ENCODE peak calls at places on chromosomes 6 and 20, in nine cellular contexts. One of them, this sample, is unnamed.
A peak's percentile ranks its signal among the peaks of the same experiment; 100 is the strongest.

GRCh38 chr20:54318892-54319291 is 111.0 kb downstream of the PFDN4 start:
- DNase-seq in GM13976: no peak
- DNase-seq in IMR-90: no peak
- DNase-seq in CD4-positive, alpha-beta T cell: no peak
- DNase-seq in stomach: no peak
- DNase-seq in ascending aorta: no peak
- DNase-seq in BE2C: no peak
- DNase-seq in uterus: no peak
- DNase-seq in endothelial cell: no peak
- DNase-seq in this sample: no peak

GRCh38 chr6:36430351-36430750 is 12.3 kb downstream of the PXT1 start:
- DNase-seq in GM13976: no peak
- DNase-seq in IMR-90: peak; percentile 67
- DNase-seq in CD4-positive, alpha-beta T cell: no peak
- DNase-seq in stomach: no peak
- DNase-seq in ascending aorta: no peak
- DNase-seq in BE2C: no peak
- DNase-seq in uterus: no peak
- DNase-seq in endothelial cell: no peak
- DNase-seq in this sample: no peak

GRCh38 chr6:14212632-14213031 is 95.1 kb downstream of the CD83 start:
- DNase-seq in GM13976: no peak
- DNase-seq in IMR-90: no peak
- DNase-seq in CD4-positive, alpha-beta T cell: no peak
- DNase-seq in stomach: no peak
- DNase-seq in ascending aorta: no peak
- DNase-seq in BE2C: no peak
- DNase-seq in uterus: no peak
- DNase-seq in endothelial cell: no peak
- DNase-seq in this sample: no peak

GRCh38 chr20:62062661-62063600 is 2.8 kb downstream of the TAF4 start:
- DNase-seq in GM13976: no peak
- DNase-seq in IMR-90: no peak
- DNase-seq in CD4-positive, alpha-beta T cell: no peak
- DNase-seq in stomach: no peak
- DNase-seq in ascending aorta: no peak
- DNase-seq in BE2C: no peak
- DNase-seq in uterus: no peak
- DNase-seq in endothelial cell: no peak
- DNase-seq in this sample: no peak

GRCh38 chr6:165685302-165685701 is 22.3 kb upstream of the PDE10A start:
- DNase-seq in GM13976: no peak
- DNase-seq in IMR-90: no peak
- DNase-seq in CD4-positive, alpha-beta T cell: no peak
- DNase-seq in stomach: no peak
- DNase-seq in ascending aorta: no peak
- DNase-seq in BE2C: no peak
- DNase-seq in uterus: no peak
- DNase-seq in endothelial cell: no peak
- DNase-seq in this sample: no peak

GRCh38 chr6:49339096-49339495 is 124.0 kb downstream of the MMUT start:
- DNase-seq in GM13976: no peak
- DNase-seq in IMR-90: no peak
- DNase-seq in CD4-positive, alpha-beta T cell: no peak
- DNase-seq in stomach: no peak
- DNase-seq in ascending aorta: no peak
- DNase-seq in BE2C: no peak
- DNase-seq in uterus: no peak
- DNase-seq in endothelial cell: no peak
- DNase-seq in this sample: no peak

GRCh38 chr6:47168176-47168575 is 126.0 kb upstream of the ADGRF1 start:
- DNase-seq in GM13976: no peak
- DNase-seq in IMR-90: peak; percentile 98
- DNase-seq in CD4-positive, alpha-beta T cell: no peak
- DNase-seq in stomach: peak; percentile 34
- DNase-seq in ascending aorta: peak; percentile 66
- DNase-seq in BE2C: no peak
- DNase-seq in uterus: peak; percentile 53
- DNase-seq in endothelial cell: no peak
- DNase-seq in this sample: peak; percentile 87

GRCh38 chr6:97150932-97151331 is 132.1 kb downstream of the MMS22L start:
- DNase-seq in GM13976: no peak
- DNase-seq in IMR-90: no peak
- DNase-seq in CD4-positive, alpha-beta T cell: no peak
- DNase-seq in stomach: no peak
- DNase-seq in ascending aorta: no peak
- DNase-seq in BE2C: no peak
- DNase-seq in uterus: no peak
- DNase-seq in endothelial cell: no peak
- DNase-seq in this sample: no peak

GRCh38 chr6:2940010-2940850 is 31.1 kb downstream of the SERPINB6 start:
- DNase-seq in GM13976: peak; percentile 86
- DNase-seq in IMR-90: no peak
- DNase-seq in CD4-positive, alpha-beta T cell: peak; percentile 56
- DNase-seq in stomach: peak; percentile 25
- DNase-seq in ascending aorta: peak; percentile 55
- DNase-seq in BE2C: no peak
- DNase-seq in uterus: no peak
- DNase-seq in endothelial cell: no peak
- DNase-seq in this sample: no peak

GRCh38 chr6:36443951-36444428 is 1.2 kb downstream of the KCTD20 start:
- DNase-seq in GM13976: peak; percentile 38
- DNase-seq in IMR-90: peak; percentile 31
- DNase-seq in CD4-positive, alpha-beta T cell: no peak
- DNase-seq in stomach: no peak
- DNase-seq in ascending aorta: no peak
- DNase-seq in BE2C: peak; percentile 36
- DNase-seq in uterus: no peak
- DNase-seq in endothelial cell: peak; percentile 14
- DNase-seq in this sample: no peak

GRCh38 chr20:6489361-6490154 is 277.9 kb upstream of the BMP2 start:
- DNase-seq in GM13976: no peak
- DNase-seq in IMR-90: no peak
- DNase-seq in CD4-positive, alpha-beta T cell: no peak
- DNase-seq in stomach: no peak
- DNase-seq in ascending aorta: no peak
- DNase-seq in BE2C: no peak
- DNase-seq in uterus: no peak
- DNase-seq in endothelial cell: no peak
- DNase-seq in this sample: no peak

GRCh38 chr6:117481278-117481925 is 1.1 kb upstream of the DCBLD1 start:
- DNase-seq in GM13976: peak; percentile 28
- DNase-seq in IMR-90: no peak
- DNase-seq in CD4-positive, alpha-beta T cell: no peak
- DNase-seq in stomach: peak; percentile 28
- DNase-seq in ascending aorta: no peak
- DNase-seq in BE2C: no peak
- DNase-seq in uterus: no peak
- DNase-seq in endothelial cell: peak; percentile 11
- DNase-seq in this sample: no peak

GRCh38 chr6:163780993-163781392 is 366.5 kb downstream of the QKI start:
- DNase-seq in GM13976: no peak
- DNase-seq in IMR-90: peak; percentile 11
- DNase-seq in CD4-positive, alpha-beta T cell: no peak
- DNase-seq in stomach: no peak
- DNase-seq in ascending aorta: no peak
- DNase-seq in BE2C: peak; percentile 34
- DNase-seq in uterus: no peak
- DNase-seq in endothelial cell: no peak
- DNase-seq in this sample: peak; percentile 87

GRCh38 chr6:56995347-56995746 is 40.4 kb downstream of the BEND6 start:
- DNase-seq in GM13976: no peak
- DNase-seq in IMR-90: no peak
- DNase-seq in CD4-positive, alpha-beta T cell: no peak
- DNase-seq in stomach: no peak
- DNase-seq in ascending aorta: no peak
- DNase-seq in BE2C: no peak
- DNase-seq in uterus: no peak
- DNase-seq in endothelial cell: no peak
- DNase-seq in this sample: no peak

GRCh38 chr6:154039231-154039842 is at the start of gene OPRM1:
- DNase-seq in GM13976: peak; percentile 42
- DNase-seq in IMR-90: no peak
- DNase-seq in CD4-positive, alpha-beta T cell: peak; percentile 8
- DNase-seq in stomach: peak; percentile 37
- DNase-seq in ascending aorta: no peak
- DNase-seq in BE2C: peak; percentile 63
- DNase-seq in uterus: no peak
- DNase-seq in endothelial cell: peak; percentile 89
- DNase-seq in this sample: peak; percentile 89

GRCh38 chr6:28884423-28885148 is 39.2 kb downstream of the TRIM27 start:
- DNase-seq in GM13976: no peak
- DNase-seq in IMR-90: no peak
- DNase-seq in CD4-positive, alpha-beta T cell: peak; percentile 71
- DNase-seq in stomach: no peak
- DNase-seq in ascending aorta: no peak
- DNase-seq in BE2C: no peak
- DNase-seq in uterus: no peak
- DNase-seq in endothelial cell: no peak
- DNase-seq in this sample: no peak

GRCh38 chr6:166855416-166855815 is 100.9 kb downstream of the RNASET2 start:
- DNase-seq in GM13976: no peak
- DNase-seq in IMR-90: no peak
- DNase-seq in CD4-positive, alpha-beta T cell: no peak
- DNase-seq in stomach: no peak
- DNase-seq in ascending aorta: no peak
- DNase-seq in BE2C: no peak
- DNase-seq in uterus: no peak
- DNase-seq in endothelial cell: no peak
- DNase-seq in this sample: no peak

DNA sequence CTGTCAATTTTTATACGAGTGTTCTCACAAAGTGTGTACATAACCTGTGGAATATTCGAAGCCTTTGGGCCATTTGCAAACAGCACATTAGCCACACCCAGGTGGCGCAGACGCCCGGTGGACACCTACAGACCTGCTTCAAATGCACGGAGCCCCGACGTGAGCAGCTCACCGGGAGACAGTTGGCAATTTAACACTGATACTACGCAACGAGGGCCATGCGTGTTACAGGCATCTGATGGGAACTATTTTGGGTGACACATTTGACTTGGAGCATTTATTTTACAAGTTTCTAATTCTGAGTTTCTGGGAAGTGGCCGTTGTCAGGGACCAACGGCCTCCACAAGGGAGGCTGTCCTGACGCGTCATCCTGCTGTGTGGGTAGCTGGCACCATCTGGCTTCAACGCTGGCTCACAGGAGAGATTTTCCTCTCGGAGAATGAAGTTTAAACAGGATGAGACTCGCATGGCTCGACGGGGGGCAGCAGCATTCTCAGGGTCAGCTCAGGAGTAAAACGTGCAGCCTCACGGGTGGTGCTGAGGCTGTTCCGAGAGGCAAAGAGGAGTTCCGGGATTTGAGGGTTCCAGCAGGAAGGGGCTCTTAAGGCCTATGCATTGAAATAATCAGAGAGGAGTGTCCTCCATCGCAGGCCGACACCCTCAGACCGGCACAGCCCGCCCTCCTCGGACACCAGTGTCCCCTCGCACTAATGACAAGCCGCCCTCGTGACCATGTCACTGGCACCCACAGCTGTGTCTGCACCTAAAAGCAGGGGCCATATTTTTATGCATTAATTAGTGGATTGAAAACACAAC is 207.4 kb downstream of the DLL1 start:
- DNase-seq in GM13976: no peak
- DNase-seq in IMR-90: no peak
- DNase-seq in CD4-positive, alpha-beta T cell: no peak
- DNase-seq in stomach: peak; percentile 23
- DNase-seq in ascending aorta: no peak
- DNase-seq in BE2C: no peak
- DNase-seq in uterus: no peak
- DNase-seq in endothelial cell: no peak
- DNase-seq in this sample: no peak
- TF ChIP-seq CTCF in GM13976: no peak
- TF ChIP-seq CTCF in IMR-90: no peak
- TF ChIP-seq CTCF in CD4-positive, alpha-beta T cell: no peak
- TF ChIP-seq CTCF in stomach: no peak
- TF ChIP-seq CTCF in ascending aorta: no peak
- TF ChIP-seq CTCF in BE2C: no peak
- TF ChIP-seq CTCF in uterus: no peak
- TF ChIP-seq CTCF in endothelial cell: no peak
- TF ChIP-seq CTCF in this sample: no peak

GRCh38 chr6:30719791-30720737 is at the start of gene TUBB:
- DNase-seq in GM13976: peak; percentile 88
- DNase-seq in IMR-90: peak; percentile 97
- DNase-seq in CD4-positive, alpha-beta T cell: peak; percentile 93
- DNase-seq in stomach: peak; percentile 98
- DNase-seq in ascending aorta: peak; percentile 99
- DNase-seq in BE2C: peak; percentile 98
- DNase-seq in uterus: peak; percentile 96
- DNase-seq in endothelial cell: peak; percentile 96
- DNase-seq in this sample: peak; percentile 98
- TF ChIP-seq CTCF in GM13976: no peak
- TF ChIP-seq CTCF in IMR-90: no peak
- TF ChIP-seq CTCF in CD4-positive, alpha-beta T cell: no peak
- TF ChIP-seq CTCF in stomach: no peak
- TF ChIP-seq CTCF in ascending aorta: peak; percentile 30
- TF ChIP-seq CTCF in BE2C: no peak
- TF ChIP-seq CTCF in uterus: peak; percentile 43
- TF ChIP-seq CTCF in endothelial cell: no peak
- TF ChIP-seq CTCF in this sample: no peak

DNA sequence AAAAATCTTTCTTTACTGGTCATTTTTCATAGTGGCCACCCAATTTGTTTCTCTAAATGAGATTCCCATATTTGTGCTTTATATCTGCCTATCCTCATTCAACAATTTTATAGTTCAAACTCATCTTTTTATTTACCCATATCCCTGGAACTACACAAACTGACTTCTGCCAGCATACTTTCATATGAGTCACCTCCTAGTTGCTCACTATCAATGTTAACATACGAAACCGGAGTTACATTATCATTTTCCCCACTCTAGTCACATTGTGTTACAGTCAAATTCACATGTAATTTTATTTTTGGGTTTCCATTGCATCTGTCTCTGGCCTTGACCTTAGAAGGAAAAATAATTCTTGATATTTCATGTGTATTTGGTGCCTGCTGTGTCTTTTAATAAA is 499.4 kb downstream of the MAFB start:
- DNase-seq in GM13976: no peak
- DNase-seq in IMR-90: no peak
- DNase-seq in CD4-positive, alpha-beta T cell: no peak
- DNase-seq in stomach: no peak
- DNase-seq in ascending aorta: no peak
- DNase-seq in BE2C: no peak
- DNase-seq in uterus: no peak
- DNase-seq in endothelial cell: no peak
- DNase-seq in this sample: no peak
- TF ChIP-seq CTCF in GM13976: no peak
- TF ChIP-seq CTCF in IMR-90: no peak
- TF ChIP-seq CTCF in CD4-positive, alpha-beta T cell: no peak
- TF ChIP-seq CTCF in stomach: no peak
- TF ChIP-seq CTCF in ascending aorta: no peak
- TF ChIP-seq CTCF in BE2C: no peak
- TF ChIP-seq CTCF in uterus: no peak
- TF ChIP-seq CTCF in endothelial cell: no peak
- TF ChIP-seq CTCF in this sample: no peak

DNA sequence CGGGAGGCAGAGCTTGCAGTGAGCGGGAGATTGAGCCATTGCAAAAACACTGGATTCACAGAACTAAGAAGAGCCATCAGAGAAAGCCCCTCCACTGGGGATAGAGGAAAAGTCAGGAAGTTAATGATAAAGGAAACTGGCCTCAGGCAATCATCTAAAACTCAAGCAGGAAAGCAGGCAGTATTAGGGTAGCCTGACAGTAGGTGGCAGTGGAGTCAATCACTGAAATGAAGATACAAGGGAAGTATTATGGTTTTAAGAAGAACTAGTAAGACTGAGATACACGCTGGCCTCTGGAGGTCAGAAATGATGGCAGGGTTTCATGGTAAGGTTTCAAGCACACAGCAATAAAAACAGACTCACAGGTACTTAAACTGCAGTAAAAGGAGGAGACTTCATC is 578.3 kb downstream of the HACE1 start:
- DNase-seq in GM13976: no peak
- DNase-seq in IMR-90: no peak
- DNase-seq in CD4-positive, alpha-beta T cell: no peak
- DNase-seq in stomach: no peak
- DNase-seq in ascending aorta: no peak
- DNase-seq in BE2C: no peak
- DNase-seq in uterus: no peak
- DNase-seq in endothelial cell: no peak
- DNase-seq in this sample: no peak
- TF ChIP-seq CTCF in GM13976: no peak
- TF ChIP-seq CTCF in IMR-90: no peak
- TF ChIP-seq CTCF in CD4-positive, alpha-beta T cell: no peak
- TF ChIP-seq CTCF in stomach: no peak
- TF ChIP-seq CTCF in ascending aorta: no peak
- TF ChIP-seq CTCF in BE2C: peak; percentile 55
- TF ChIP-seq CTCF in uterus: no peak
- TF ChIP-seq CTCF in endothelial cell: no peak
- TF ChIP-seq CTCF in this sample: no peak